ENCODE peak calls at places on chromosomes 12 and 14, in ten cellular contexts. O is K562, D is PC-9, E is fibroblast of lung, Z is H1, T is astrocyte, G is hepatocyte, L is HepG2, M is mammary epithelial cell, A is endothelial cell of umbilical vein. J is an unnamed sample.

GRCh38 chr14:101757064-101757838 is 4.3 kb upstream of the PPP2R5C start:
- DNase-seq in O (no peak), D (no peak), E (no peak), Z (no peak), T (no peak), G (no peak), L (no peak), M (no peak), A (no peak), J (no peak)

GRCh38 chr12:823043-823698 is 70.8 kb downstream of the WNK1 start:
- DNase-seq in O (no peak), D (no peak), E (no peak), Z (no peak), T (no peak), G (no peak), L (no peak), M (no peak), A (no peak), J (no peak)

GRCh38 chr12:66188584-66189475 is at the start of gene IRAK3:
- DNase-seq in O (no peak), D (no peak), E (peak; percentile 37), Z (peak; percentile 79), T (peak; percentile 20), G (peak; percentile 69), L (no peak), M (peak; percentile 37), A (peak; percentile 70), J (peak; percentile 25)

GRCh38 chr12:7868391-7868790 is 4.3 kb downstream of the SLC2A14 start:
- DNase-seq in O (no peak), D (no peak), E (peak; percentile 52), Z (no peak), T (peak; percentile 29), G (no peak), L (no peak), M (peak; percentile 4), A (no peak), J (no peak)

GRCh38 chr14:80146941-80147340 is 64.4 kb downstream of the DIO2 start:
- DNase-seq in O (no peak), D (no peak), E (no peak), Z (no peak), T (no peak), G (no peak), L (no peak), M (peak; percentile 80), A (no peak), J (no peak)

GRCh38 chr12:79547735-79548347 is 142.9 kb downstream of the PAWR start:
- DNase-seq in O (peak; percentile 36), D (peak; percentile 90), E (peak; percentile 71), Z (no peak), T (peak; percentile 60), G (peak; percentile 71), L (peak; percentile 91), M (no peak), A (peak; percentile 95), J (peak; percentile 62)

GRCh38 chr14:57982802-57983201 is 116.9 kb upstream of the SLC35F4 start:
- DNase-seq in O (no peak), D (no peak), E (peak; percentile 4), Z (no peak), T (no peak), G (peak; percentile 46), L (no peak), M (no peak), A (no peak), J (peak; percentile 23)

GRCh38 chr14:91396959-91397815 is 20.4 kb downstream of the CCDC88C start:
- DNase-seq in O (peak; percentile 19), D (no peak), E (no peak), Z (peak; percentile 67), T (no peak), G (no peak), L (no peak), M (no peak), A (peak; percentile 17), J (no peak)

GRCh38 chr14:69287096-69287991 is 27.4 kb downstream of the GALNT16 start:
- DNase-seq in O (no peak), D (peak; percentile 30), E (peak; percentile 29), Z (peak; percentile 50), T (peak; percentile 31), G (peak; percentile 29), L (peak; percentile 46), M (no peak), A (no peak), J (no peak)

GRCh38 chr12:52007158-52007921 is 594 bp downstream of the TAMALIN start:
- DNase-seq in O (no peak), D (no peak), E (no peak), Z (no peak), T (no peak), G (no peak), L (no peak), M (no peak), A (peak; percentile 47), J (peak; percentile 34)

GRCh38 chr14:63454863-63455622 is 88.1 kb downstream of the PPP2R5E start:
- DNase-seq in O (peak; percentile 26), D (no peak), E (peak; percentile 72), Z (no peak), T (peak; percentile 69), G (no peak), L (no peak), M (no peak), A (no peak), J (peak; percentile 60)

DNA sequence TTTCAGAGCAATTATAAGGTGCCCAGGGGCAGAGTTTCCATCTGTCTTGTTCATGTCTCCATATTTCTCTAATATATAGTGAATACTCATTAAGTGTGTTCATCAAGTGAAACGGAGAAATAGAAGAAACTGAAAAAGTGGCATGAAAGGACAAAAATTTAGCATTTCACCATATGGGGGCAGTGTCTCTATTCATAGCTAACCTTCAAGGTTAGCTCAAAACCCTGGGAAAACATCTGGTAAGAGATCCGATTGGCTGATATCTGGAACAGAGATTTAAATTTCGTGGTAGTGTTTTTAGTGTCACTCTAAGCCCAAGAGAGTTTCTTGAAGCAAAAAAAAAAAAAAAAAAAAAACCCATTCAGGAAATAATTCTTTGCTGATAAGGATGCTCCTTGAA is 367.5 kb downstream of the DAD1 start:
- DNase-seq in O (peak; percentile 3), D (no peak), E (peak; percentile 23), Z (no peak), T (no peak), G (peak; percentile 27), L (peak; percentile 39), M (peak; percentile 13), A (peak; percentile 16), J (peak; percentile 56)
- TF ChIP-seq CTCF in O (peak; percentile 30), D (peak; percentile 48), E (peak; percentile 31), Z (peak; percentile 38), T (peak; percentile 45), G (peak; percentile 47), L (peak; percentile 20), M (peak; percentile 34), A (peak; percentile 14), J (peak; percentile 70)

GRCh38 chr12:132687211-132688164 is at the start of the genes POLE and PXMP2:
- DNase-seq in O (peak; percentile 98), D (peak; percentile 84), E (peak; percentile 92), Z (peak; percentile 94), T (peak; percentile 82), G (peak; percentile 98), L (peak; percentile 88), M (peak; percentile 95), A (peak; percentile 92), J (peak; percentile 98)
- TF ChIP-seq EZH2 in O (no peak), D (no peak), E (no peak), Z (no peak), T (no peak), G (no peak), L (no peak), M (no peak), A (no peak), J (no peak)

DNA sequence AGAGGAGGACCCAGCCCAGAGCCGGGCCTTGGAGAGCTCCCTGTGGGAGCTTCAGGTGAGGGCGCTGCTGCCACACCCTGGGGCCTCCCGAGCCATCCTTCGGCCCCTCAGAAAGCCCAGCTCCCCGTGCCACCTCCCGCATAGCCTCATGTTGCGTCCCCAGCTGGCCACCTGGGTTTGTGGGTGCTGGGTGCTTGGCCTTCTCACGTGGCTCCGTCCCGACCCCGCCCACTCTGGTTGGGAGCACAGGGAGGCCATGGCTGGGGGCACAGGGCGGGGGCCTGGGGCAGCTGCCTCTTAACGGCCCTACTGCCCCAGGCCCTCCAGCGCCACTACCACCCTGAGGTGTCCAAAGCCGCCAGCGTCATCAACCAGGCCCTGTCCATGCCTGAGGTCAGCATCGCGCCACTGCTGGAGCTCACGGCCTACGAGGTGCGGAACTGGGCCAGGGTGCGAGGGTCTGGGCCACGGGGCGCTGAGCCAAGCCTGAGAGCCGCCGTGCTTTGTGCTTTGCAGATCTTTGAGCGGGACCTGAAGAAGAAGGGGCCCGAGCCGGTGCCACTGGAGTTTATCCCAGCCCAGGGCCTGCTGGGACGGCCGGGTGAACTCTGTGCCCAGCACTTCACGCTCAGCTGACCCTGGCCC is 7.6 kb downstream of the NOC4L start:
- DNase-seq in O (no peak), D (no peak), E (no peak), Z (no peak), T (no peak), G (no peak), L (no peak), M (no peak), A (no peak), J (no peak)
- TF ChIP-seq CTCF in O (no peak), D (no peak), E (no peak), Z (no peak), T (no peak), G (no peak), L (no peak), M (no peak), A (no peak), J (no peak)

GRCh38 chr14:70642313-70643235 is 858 bp downstream of the TTC9 start:
- DNase-seq in O (no peak), D (no peak), E (no peak), Z (no peak), T (no peak), G (peak; percentile 47), L (no peak), M (no peak), A (peak; percentile 1), J (peak; percentile 42)

GRCh38 chr14:70644016-70644415 is 2.3 kb downstream of the TTC9 start:
- DNase-seq in O (no peak), D (no peak), E (no peak), Z (no peak), T (no peak), G (no peak), L (no peak), M (no peak), A (no peak), J (no peak)

GRCh38 chr14:70641548-70642312 is at the start of gene TTC9:
- DNase-seq in O (peak; percentile 9), D (no peak), E (no peak), Z (peak; percentile 75), T (no peak), G (peak; percentile 58), L (no peak), M (no peak), A (no peak), J (peak; percentile 41)

GRCh38 chr14:70638416-70638815 is 3.3 kb upstream of the TTC9 start:
- DNase-seq in O (no peak), D (no peak), E (no peak), Z (no peak), T (no peak), G (no peak), L (no peak), M (no peak), A (no peak), J (peak; percentile 53)

DNA sequence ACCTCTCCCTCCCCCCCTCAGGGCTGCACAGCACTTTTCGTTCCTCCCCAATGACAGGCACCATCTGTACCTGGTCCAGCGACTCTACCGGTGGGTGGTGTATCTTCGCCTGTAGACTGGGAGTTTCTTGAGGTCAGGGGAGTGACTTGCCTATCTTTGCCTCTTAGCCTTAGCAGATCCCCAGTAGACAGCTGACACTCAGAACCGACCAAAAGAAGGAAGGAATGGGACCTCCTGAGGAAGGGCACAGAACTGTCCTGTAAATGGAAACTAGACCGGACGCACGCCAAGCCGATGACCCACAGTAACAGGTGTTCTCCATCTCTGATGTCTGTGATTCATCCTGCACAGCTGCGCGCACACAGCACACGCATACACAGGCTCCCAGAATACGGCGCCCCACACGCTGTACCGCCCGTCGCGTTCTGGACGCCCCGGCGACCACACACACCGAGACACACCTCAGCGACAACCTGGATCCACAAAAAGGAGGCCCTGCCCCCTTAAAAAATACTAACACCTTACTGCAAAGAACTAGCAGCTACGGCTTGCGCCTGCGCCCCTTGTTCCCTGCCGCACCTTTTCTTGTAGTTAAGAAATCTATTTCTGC is 673 bp upstream of the TTC9 start:
- DNase-seq in O (no peak), D (peak; percentile 77), E (peak; percentile 51), Z (peak; percentile 66), T (peak; percentile 39), G (peak; percentile 62), L (no peak), M (peak; percentile 64), A (peak; percentile 6), J (no peak)
- TF ChIP-seq EZH2 in O (no peak), D (no peak), E (peak; percentile 75), Z (no peak), T (no peak), G (no peak), L (no peak), M (no peak), A (peak; percentile 87), J (no peak)

J was measured in A673.